ENCODE peak calls at places on chromosomes 2 and 18, in four cellular contexts. One of them, this sample, is unnamed.

GRCh38 chr2:84904717-84905174 is 710 bp upstream of the TMSB10 start:
- DNase-seq in HCT116: no peak
- DNase-seq in lower lobe of right lung: peak
- DNase-seq in spleen: peak
- DNase-seq in this sample: no peak

GRCh38 chr2:144516981-144517824 is 2.7 kb downstream of the ZEB2 start:
- DNase-seq in HCT116: no peak
- DNase-seq in lower lobe of right lung: peak
- DNase-seq in spleen: peak
- DNase-seq in this sample: no peak

GRCh38 chr2:191299009-191299408 is 53.8 kb downstream of the MYO1B start:
- DNase-seq in HCT116: no peak
- DNase-seq in lower lobe of right lung: no peak
- DNase-seq in spleen: no peak
- DNase-seq in this sample: no peak

GRCh38 chr2:216700088-216700567 is 4.8 kb upstream of the IGFBP5 start:
- DNase-seq in HCT116: no peak
- DNase-seq in lower lobe of right lung: no peak
- DNase-seq in spleen: no peak
- DNase-seq in this sample: no peak

GRCh38 chr18:68803371-68803770 is 5.5 kb downstream of the CCDC102B start:
- DNase-seq in HCT116: no peak
- DNase-seq in lower lobe of right lung: peak
- DNase-seq in spleen: no peak
- DNase-seq in this sample: no peak

GRCh38 chr2:21424375-21424774 is 300.6 kb downstream of the TDRD15 start:
- DNase-seq in HCT116: no peak
- DNase-seq in lower lobe of right lung: no peak
- DNase-seq in spleen: no peak
- DNase-seq in this sample: no peak

GRCh38 chr2:29223851-29224692 is 108.9 kb downstream of the CLIP4 start:
- DNase-seq in HCT116: no peak
- DNase-seq in lower lobe of right lung: peak
- DNase-seq in spleen: peak
- DNase-seq in this sample: no peak

GRCh38 chr2:88671786-88672427 is 19.6 kb upstream of the RPIA start:
- DNase-seq in HCT116: peak
- DNase-seq in lower lobe of right lung: no peak
- DNase-seq in spleen: no peak
- DNase-seq in this sample: no peak

GRCh38 chr2:46487667-46488333 is 8.4 kb downstream of the TMEM247 start:
- DNase-seq in HCT116: no peak
- DNase-seq in lower lobe of right lung: peak
- DNase-seq in spleen: no peak
- DNase-seq in this sample: no peak

GRCh38 chr2:120446236-120447121 is 100.5 kb downstream of the INHBB start:
- DNase-seq in HCT116: no peak
- DNase-seq in lower lobe of right lung: no peak
- DNase-seq in spleen: peak
- DNase-seq in this sample: no peak

GRCh38 chr2:56680971-56681631 is 497.3 kb downstream of the CCDC85A start:
- DNase-seq in HCT116: no peak
- DNase-seq in lower lobe of right lung: no peak
- DNase-seq in spleen: no peak
- DNase-seq in this sample: no peak

GRCh38 chr2:160228141-160228963 is 28.3 kb upstream of the ITGB6 start:
- DNase-seq in HCT116: no peak
- DNase-seq in lower lobe of right lung: no peak
- DNase-seq in spleen: no peak
- DNase-seq in this sample: no peak

GRCh38 chr2:85524567-85524923 is 14.4 kb upstream of the MAT2A start:
- DNase-seq in HCT116: no peak
- DNase-seq in lower lobe of right lung: no peak
- DNase-seq in spleen: peak
- DNase-seq in this sample: no peak

GRCh38 chr2:112160591-112161250 is 22.5 kb downstream of the FBLN7 start:
- DNase-seq in HCT116: no peak
- DNase-seq in lower lobe of right lung: no peak
- DNase-seq in spleen: no peak
- DNase-seq in this sample: no peak

GRCh38 chr2:218329826-218330651 is 26.6 kb upstream of the CATIP start:
- DNase-seq in HCT116: no peak
- DNase-seq in lower lobe of right lung: peak
- DNase-seq in spleen: no peak
- DNase-seq in this sample: no peak

GRCh38 chr2:48105848-48106247 is 199.6 kb upstream of the FBXO11 start:
- DNase-seq in HCT116: no peak
- DNase-seq in lower lobe of right lung: no peak
- DNase-seq in spleen: no peak
- DNase-seq in this sample: no peak

GRCh38 chr2:134070281-134070731 is 183.6 kb upstream of the MGAT5 start:
- DNase-seq in HCT116: no peak
- DNase-seq in lower lobe of right lung: no peak
- DNase-seq in spleen: no peak
- DNase-seq in this sample: no peak

GRCh38 chr2:28470759-28471158 is 25.1 kb upstream of the PLB1 start:
- DNase-seq in HCT116: no peak
- DNase-seq in lower lobe of right lung: no peak
- DNase-seq in spleen: no peak
- DNase-seq in this sample: no peak

GRCh38 chr2:16665746-16666452 is at the start of gene CYRIA:
- DNase-seq in HCT116: no peak
- DNase-seq in lower lobe of right lung: peak
- DNase-seq in spleen: peak
- DNase-seq in this sample: no peak

GRCh38 chr2:85785027-85785822 is 31.4 kb downstream of the ATOH8 start:
- DNase-seq in HCT116: no peak
- DNase-seq in lower lobe of right lung: peak
- DNase-seq in spleen: peak
- DNase-seq in this sample: no peak

GRCh38 chr2:207463433-207463832 is 66.3 kb upstream of the CREB1 start:
- DNase-seq in HCT116: no peak
- DNase-seq in lower lobe of right lung: no peak
- DNase-seq in spleen: no peak
- DNase-seq in this sample: no peak

GRCh38 chr18:65753520-65753919 is 2.7 kb downstream of the CDH7 start:
- DNase-seq in HCT116: no peak
- DNase-seq in lower lobe of right lung: no peak
- DNase-seq in spleen: no peak
- DNase-seq in this sample: peak

GRCh38 chr2:100831831-100832230 is 11.9 kb downstream of the NPAS2 start:
- DNase-seq in HCT116: no peak
- DNase-seq in lower lobe of right lung: no peak
- DNase-seq in spleen: no peak
- DNase-seq in this sample: no peak

GRCh38 chr18:80046431-80046830 is 12.2 kb downstream of the RBFA start:
- DNase-seq in HCT116: no peak
- DNase-seq in lower lobe of right lung: no peak
- DNase-seq in spleen: no peak
- DNase-seq in this sample: no peak

GRCh38 chr2:25234756-25235155 is 66.4 kb upstream of the POMC start:
- DNase-seq in HCT116: no peak
- DNase-seq in lower lobe of right lung: no peak
- DNase-seq in spleen: no peak
- DNase-seq in this sample: no peak

GRCh38 chr2:229974271-229974670 is 52.0 kb downstream of the FBXO36 start:
- DNase-seq in HCT116: no peak
- DNase-seq in lower lobe of right lung: no peak
- DNase-seq in spleen: no peak
- DNase-seq in this sample: no peak

GRCh38 chr2:201781583-201782051 is 884 bp upstream of the ALS2 start:
- DNase-seq in HCT116: no peak
- DNase-seq in lower lobe of right lung: no peak
- DNase-seq in spleen: no peak
- DNase-seq in this sample: no peak

GRCh38 chr2:104502904-104503303 is 351.0 kb upstream of the POU3F3 start:
- DNase-seq in HCT116: no peak
- DNase-seq in lower lobe of right lung: no peak
- DNase-seq in spleen: no peak
- DNase-seq in this sample: no peak

GRCh38 chr18:2846638-2847340 is at the start of gene EMILIN2:
- DNase-seq in HCT116: no peak
- DNase-seq in lower lobe of right lung: peak
- DNase-seq in spleen: peak
- DNase-seq in this sample: no peak

GRCh38 chr2:54558976-54559410 is 102.9 kb downstream of the SPTBN1 start:
- DNase-seq in HCT116: no peak
- DNase-seq in lower lobe of right lung: no peak
- DNase-seq in spleen: no peak
- DNase-seq in this sample: no peak

GRCh38 chr2:6995406-6996117 is 78.3 kb downstream of the RNF144A start:
- DNase-seq in HCT116: no peak
- DNase-seq in lower lobe of right lung: no peak
- DNase-seq in spleen: no peak
- DNase-seq in this sample: no peak

GRCh38 chr2:23475473-23475872 is 90.5 kb downstream of the KLHL29 start:
- DNase-seq in HCT116: no peak
- DNase-seq in lower lobe of right lung: no peak
- DNase-seq in spleen: no peak
- DNase-seq in this sample: no peak

GRCh38 chr18:13435596-13436333 is 217.2 kb downstream of the LDLRAD4 start:
- DNase-seq in HCT116: no peak
- DNase-seq in lower lobe of right lung: no peak
- DNase-seq in spleen: no peak
- DNase-seq in this sample: no peak

GRCh38 chr18:9673296-9674251 is 34.5 kb upstream of the RAB31 start:
- DNase-seq in HCT116: peak
- DNase-seq in lower lobe of right lung: peak
- DNase-seq in spleen: no peak
- DNase-seq in this sample: peak

GRCh38 chr18:79356435-79356834 is 39.3 kb upstream of the NFATC1 start:
- DNase-seq in HCT116: no peak
- DNase-seq in lower lobe of right lung: no peak
- DNase-seq in spleen: no peak
- DNase-seq in this sample: no peak

GRCh38 chr2:146844226-146844990 is 1000.4 kb upstream of the ACVR2A start:
- DNase-seq in HCT116: no peak
- DNase-seq in lower lobe of right lung: no peak
- DNase-seq in spleen: no peak
- DNase-seq in this sample: no peak

GRCh38 chr18:36695806-36696205 is 133.0 kb downstream of the TPGS2 start:
- DNase-seq in HCT116: no peak
- DNase-seq in lower lobe of right lung: no peak
- DNase-seq in spleen: no peak
- DNase-seq in this sample: no peak

GRCh38 chr18:36688020-36688965 is 140.5 kb downstream of the TPGS2 start:
- DNase-seq in HCT116: peak
- DNase-seq in lower lobe of right lung: no peak
- DNase-seq in spleen: no peak
- DNase-seq in this sample: peak

GRCh38 chr18:36692331-36692730 is 136.5 kb downstream of the TPGS2 start:
- DNase-seq in HCT116: no peak
- DNase-seq in lower lobe of right lung: no peak
- DNase-seq in spleen: no peak
- DNase-seq in this sample: no peak

GRCh38 chr18:36693931-36694661 is 134.7 kb downstream of the TPGS2 start:
- DNase-seq in HCT116: no peak
- DNase-seq in lower lobe of right lung: no peak
- DNase-seq in spleen: no peak
- DNase-seq in this sample: peak

GRCh38 chr18:36692909-36693308 is 135.9 kb downstream of the TPGS2 start:
- DNase-seq in HCT116: no peak
- DNase-seq in lower lobe of right lung: no peak
- DNase-seq in spleen: no peak
- DNase-seq in this sample: no peak
- H3K4me3 ChIP-seq in HCT116: no peak
- H3K4me3 ChIP-seq in lower lobe of right lung: no peak
- H3K4me3 ChIP-seq in spleen: no peak
- H3K4me3 ChIP-seq in this sample: no peak

GRCh38 chr2:181022652-181023051 is 42.2 kb downstream of the UBE2E3 start:
- DNase-seq in HCT116: no peak
- DNase-seq in lower lobe of right lung: no peak
- DNase-seq in spleen: no peak
- DNase-seq in this sample: no peak

GRCh38 chr2:181021199-181021789 is 40.9 kb downstream of the UBE2E3 start:
- DNase-seq in HCT116: no peak
- DNase-seq in lower lobe of right lung: no peak
- DNase-seq in spleen: no peak
- DNase-seq in this sample: no peak

GRCh38 chr2:181025004-181025403 is 44.6 kb downstream of the UBE2E3 start:
- DNase-seq in HCT116: no peak
- DNase-seq in lower lobe of right lung: no peak
- DNase-seq in spleen: no peak
- DNase-seq in this sample: no peak
- H3K4me3 ChIP-seq in HCT116: no peak
- H3K4me3 ChIP-seq in lower lobe of right lung: no peak
- H3K4me3 ChIP-seq in spleen: no peak
- H3K4me3 ChIP-seq in this sample: no peak

GRCh38 chr2:241269707-241270520 is 45.6 kb downstream of the HDLBP start:
- DNase-seq in HCT116: no peak
- DNase-seq in lower lobe of right lung: peak
- DNase-seq in spleen: no peak
- DNase-seq in this sample: peak
- H3K4me3 ChIP-seq in HCT116: no peak
- H3K4me3 ChIP-seq in lower lobe of right lung: no peak
- H3K4me3 ChIP-seq in spleen: no peak
- H3K4me3 ChIP-seq in this sample: peak

GRCh38 chr2:37654419-37654818 is 17.0 kb downstream of the CDC42EP3 start:
- DNase-seq in HCT116: no peak
- DNase-seq in lower lobe of right lung: no peak
- DNase-seq in spleen: no peak
- DNase-seq in this sample: no peak

GRCh38 chr2:37653093-37653492 is 18.3 kb downstream of the CDC42EP3 start:
- DNase-seq in HCT116: no peak
- DNase-seq in lower lobe of right lung: no peak
- DNase-seq in spleen: no peak
- DNase-seq in this sample: no peak

GRCh38 chr2:37654932-37655331 is 16.5 kb downstream of the CDC42EP3 start:
- DNase-seq in HCT116: no peak
- DNase-seq in lower lobe of right lung: no peak
- DNase-seq in spleen: no peak
- DNase-seq in this sample: no peak

GRCh38 chr2:37655442-37655841 is 16.0 kb downstream of the CDC42EP3 start:
- DNase-seq in HCT116: no peak
- DNase-seq in lower lobe of right lung: no peak
- DNase-seq in spleen: no peak
- DNase-seq in this sample: no peak

DNA sequence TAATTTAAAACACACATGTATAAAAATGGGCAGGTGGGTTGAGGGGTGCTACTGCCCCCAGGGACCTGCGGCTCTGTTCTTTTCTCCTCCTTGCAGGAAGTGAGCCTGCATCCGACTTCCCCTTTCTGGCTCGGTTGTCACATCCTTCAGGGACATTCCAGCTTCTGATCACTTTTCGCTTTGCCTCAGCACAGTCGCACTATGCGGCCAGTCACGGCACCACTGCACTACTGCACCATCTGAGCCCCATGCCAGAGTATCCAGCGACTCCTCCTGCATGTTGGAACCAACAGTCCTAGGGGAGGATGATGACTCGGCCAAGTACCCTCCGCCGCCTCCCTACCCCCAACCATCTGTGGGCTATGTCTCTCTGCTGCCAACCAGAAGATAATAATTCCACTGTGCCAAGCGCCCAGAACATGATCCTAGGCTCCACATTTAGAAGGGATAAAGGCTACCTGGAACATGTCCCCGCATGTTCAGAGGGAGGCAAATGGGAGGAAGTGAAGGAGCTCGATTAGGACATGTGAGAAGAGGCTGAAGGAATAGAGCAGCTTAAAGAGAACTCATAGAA is 17.6 kb downstream of the CDC42EP3 start:
- DNase-seq in HCT116: no peak
- DNase-seq in lower lobe of right lung: peak
- DNase-seq in spleen: peak
- DNase-seq in this sample: no peak
- H3K4me3 ChIP-seq in HCT116: no peak
- H3K4me3 ChIP-seq in lower lobe of right lung: no peak
- H3K4me3 ChIP-seq in spleen: no peak
- H3K4me3 ChIP-seq in this sample: no peak